ENCODE peak calls at places on chromosome X, in five cellular contexts. O is stimulated activated CD8-positive, alpha-beta memory T cell treated with anti-CD3 and anti-CD28 coated beads, Interleukin-2, amount 100 ng/mL, for 1 hour; P is AG20443; M is fibroblast of gingiva; G is HFF-Myc. H is an unnamed sample.

GRCh38 chrX:129717902-129718301 is 20.9 kb upstream of the XPNPEP2 start:
- DNase-seq in P (peak; percentile 79), G (no peak), O (no peak), M (peak; percentile 81), H (peak; percentile 0)

GRCh38 chrX:47619486-47620302 is at the start of gene SYN1:
- DNase-seq in P (peak; percentile 94), O (peak; percentile 64), G (peak; percentile 14), M (peak; percentile 69), H (peak; percentile 67)

GRCh38 chrX:53321216-53321942 is 40.0 kb upstream of the IQSEC2 start:
- DNase-seq in M (no peak), P (peak; percentile 61), O (no peak), G (no peak), H (no peak)

GRCh38 chrX:54358424-54359211 is 772 bp upstream of the WNK3 start:
- DNase-seq in P (peak; percentile 2), G (no peak), M (no peak), O (no peak), H (no peak)

GRCh38 chrX:106752101-106752678 is 25.7 kb downstream of the RNF128 start:
- DNase-seq in O (no peak), G (no peak), M (no peak), P (no peak), H (no peak)

GRCh38 chrX:109393859-109394258 is 88.0 kb downstream of the GUCY2F start:
- DNase-seq in O (no peak), M (no peak), P (no peak), G (peak; percentile 1), H (no peak)

GRCh38 chrX:40146471-40147398 is 49.0 kb upstream of the BCOR start:
- DNase-seq in P (peak; percentile 48), M (peak; percentile 17), O (no peak), G (no peak), H (peak; percentile 41)

GRCh38 chrX:104330966-104331365 is 76.2 kb upstream of the ESX1 start:
- DNase-seq in M (peak; percentile 48), O (no peak), P (peak; percentile 62), G (no peak), H (peak; percentile 16)

GRCh38 chrX:7202206-7202605 is 54.3 kb upstream of the PUDP start:
- DNase-seq in M (no peak), G (no peak), P (no peak), O (no peak), H (no peak)

GRCh38 chrX:11792461-11793421 is 34.7 kb downstream of the MSL3 start:
- DNase-seq in G (no peak), P (no peak), O (peak; percentile 8), M (no peak), H (no peak)

GRCh38 chrX:109797311-109797975 is 64.4 kb upstream of the ACSL4 start:
- DNase-seq in P (peak; percentile 10), O (no peak), M (peak; percentile 68), G (no peak), H (no peak)